ENCODE peak calls at places on chromosome 19, in five cellular contexts. One of them, this sample, is unnamed. For H3K4me1, the result is how much of the 10 kb centered on the place peaks cover.

GRCh38 chr19:4449022-4449825 is 8.4 kb downstream of the UBXN6 start:
- DNase-seq in upper lobe of left lung: no peak
- DNase-seq in H1: no peak
- DNase-seq in breast epithelium: no peak
- DNase-seq in transverse colon: no peak
- DNase-seq in this sample: no peak

GRCh38 chr19:362154-362553 is 17.6 kb upstream of the MIER2 start:
- DNase-seq in upper lobe of left lung: no peak
- DNase-seq in H1: no peak
- DNase-seq in breast epithelium: no peak
- DNase-seq in transverse colon: no peak
- DNase-seq in this sample: no peak

GRCh38 chr19:35098413-35099049 is 17.1 kb upstream of the FXYD3 start:
- DNase-seq in upper lobe of left lung: peak
- DNase-seq in H1: no peak
- DNase-seq in breast epithelium: no peak
- DNase-seq in transverse colon: no peak
- DNase-seq in this sample: no peak

GRCh38 chr19:6713773-6714692 is 6.4 kb downstream of the C3 start:
- DNase-seq in upper lobe of left lung: peak
- DNase-seq in H1: no peak
- DNase-seq in breast epithelium: no peak
- DNase-seq in transverse colon: no peak
- DNase-seq in this sample: no peak

GRCh38 chr19:11453468-11454341 is 18.3 kb downstream of the PRKCSH start:
- DNase-seq in upper lobe of left lung: no peak
- DNase-seq in H1: no peak
- DNase-seq in breast epithelium: no peak
- DNase-seq in transverse colon: no peak
- DNase-seq in this sample: no peak

GRCh38 chr19:7489609-7490044 is 792 bp upstream of the PEX11G start:
- DNase-seq in upper lobe of left lung: no peak
- DNase-seq in H1: no peak
- DNase-seq in breast epithelium: no peak
- DNase-seq in transverse colon: peak
- DNase-seq in this sample: no peak

GRCh38 chr19:6015841-6016545 is 38.1 kb upstream of the RANBP3 start:
- DNase-seq in upper lobe of left lung: no peak
- DNase-seq in H1: no peak
- DNase-seq in breast epithelium: no peak
- DNase-seq in transverse colon: no peak
- DNase-seq in this sample: no peak

GRCh38 chr19:57803594-57804325 is 11.0 kb downstream of the ZNF552 start:
- DNase-seq in upper lobe of left lung: no peak
- DNase-seq in H1: no peak
- DNase-seq in breast epithelium: no peak
- DNase-seq in transverse colon: peak
- DNase-seq in this sample: no peak

GRCh38 chr19:15025237-15025636 is 24.0 kb upstream of the CASP14 start:
- DNase-seq in upper lobe of left lung: no peak
- DNase-seq in H1: no peak
- DNase-seq in breast epithelium: no peak
- DNase-seq in transverse colon: no peak
- DNase-seq in this sample: no peak

GRCh38 chr19:16033721-16034120 is 42.6 kb upstream of the TPM4 start:
- DNase-seq in upper lobe of left lung: no peak
- DNase-seq in H1: no peak
- DNase-seq in breast epithelium: no peak
- DNase-seq in transverse colon: no peak
- DNase-seq in this sample: no peak

GRCh38 chr19:5955638-5955935 is 22.4 kb downstream of the RANBP3 start:
- DNase-seq in upper lobe of left lung: no peak
- DNase-seq in H1: no peak
- DNase-seq in breast epithelium: no peak
- DNase-seq in transverse colon: no peak
- DNase-seq in this sample: no peak

GRCh38 chr19:41624515-41624914 is 2.4 kb downstream of the CEACAM4 start:
- DNase-seq in upper lobe of left lung: no peak
- DNase-seq in H1: no peak
- DNase-seq in breast epithelium: no peak
- DNase-seq in transverse colon: no peak
- DNase-seq in this sample: no peak

GRCh38 chr19:33438987-33439781 is 65.7 kb downstream of the CEBPG start:
- DNase-seq in upper lobe of left lung: no peak
- DNase-seq in H1: no peak
- DNase-seq in breast epithelium: no peak
- DNase-seq in transverse colon: no peak
- DNase-seq in this sample: no peak

GRCh38 chr19:33345163-33345562 is 28.3 kb upstream of the CEBPG start:
- DNase-seq in upper lobe of left lung: no peak
- DNase-seq in H1: no peak
- DNase-seq in breast epithelium: no peak
- DNase-seq in transverse colon: no peak
- DNase-seq in this sample: no peak

GRCh38 chr19:14497347-14497921 is 1.5 kb upstream of the GIPC1 start:
- DNase-seq in upper lobe of left lung: peak
- DNase-seq in H1: no peak
- DNase-seq in breast epithelium: no peak
- DNase-seq in transverse colon: peak
- DNase-seq in this sample: no peak

GRCh38 chr19:2059422-2060201 is 8.6 kb upstream of the MKNK2 start:
- DNase-seq in upper lobe of left lung: peak
- DNase-seq in H1: no peak
- DNase-seq in breast epithelium: peak
- DNase-seq in transverse colon: peak
- DNase-seq in this sample: peak

GRCh38 chr19:50558449-50558848 is 9.8 kb downstream of the LRRC4B start:
- DNase-seq in upper lobe of left lung: no peak
- DNase-seq in H1: no peak
- DNase-seq in breast epithelium: no peak
- DNase-seq in transverse colon: no peak
- DNase-seq in this sample: no peak

GRCh38 chr19:42113641-42114348 is 18.5 kb downstream of the POU2F2 start:
- DNase-seq in upper lobe of left lung: no peak
- DNase-seq in H1: peak
- DNase-seq in breast epithelium: no peak
- DNase-seq in transverse colon: no peak
- DNase-seq in this sample: peak

GRCh38 chr19:8484331-8484894 is 18.0 kb downstream of the PRAM1 start:
- DNase-seq in upper lobe of left lung: peak
- DNase-seq in H1: no peak
- DNase-seq in breast epithelium: no peak
- DNase-seq in transverse colon: peak
- DNase-seq in this sample: no peak

GRCh38 chr19:6092329-6093286 is 17.7 kb downstream of the RFX2 start:
- DNase-seq in upper lobe of left lung: peak
- DNase-seq in H1: peak
- DNase-seq in breast epithelium: peak
- DNase-seq in transverse colon: peak
- DNase-seq in this sample: no peak

GRCh38 chr19:35409191-35409590 is 38.3 kb downstream of the GPR42 start:
- DNase-seq in upper lobe of left lung: no peak
- DNase-seq in H1: no peak
- DNase-seq in breast epithelium: no peak
- DNase-seq in transverse colon: no peak
- DNase-seq in this sample: no peak

GRCh38 chr19:32624410-32624809 is 43.4 kb downstream of the PDCD5 start:
- DNase-seq in upper lobe of left lung: no peak
- DNase-seq in H1: no peak
- DNase-seq in breast epithelium: no peak
- DNase-seq in transverse colon: no peak
- DNase-seq in this sample: no peak

GRCh38 chr19:20235156-20235555 is 68.1 kb downstream of the ZNF486 start:
- DNase-seq in upper lobe of left lung: no peak
- DNase-seq in H1: no peak
- DNase-seq in breast epithelium: no peak
- DNase-seq in transverse colon: no peak
- DNase-seq in this sample: no peak

GRCh38 chr19:752652-753517 is 2.0 kb downstream of the MISP start:
- DNase-seq in upper lobe of left lung: peak
- DNase-seq in H1: no peak
- DNase-seq in breast epithelium: peak
- DNase-seq in transverse colon: peak
- DNase-seq in this sample: no peak

GRCh38 chr19:5314012-5314906 is 26.4 kb downstream of the PTPRS start:
- DNase-seq in upper lobe of left lung: no peak
- DNase-seq in H1: no peak
- DNase-seq in breast epithelium: no peak
- DNase-seq in transverse colon: no peak
- DNase-seq in this sample: peak

GRCh38 chr19:29366757-29367156 is 153.8 kb upstream of the UQCRFS1 start:
- DNase-seq in upper lobe of left lung: no peak
- DNase-seq in H1: no peak
- DNase-seq in breast epithelium: no peak
- DNase-seq in transverse colon: no peak
- DNase-seq in this sample: no peak

GRCh38 chr19:34480971-34481821 is at the start of gene WTIP:
- DNase-seq in upper lobe of left lung: peak
- DNase-seq in H1: no peak
- DNase-seq in breast epithelium: peak
- DNase-seq in transverse colon: peak
- DNase-seq in this sample: no peak

GRCh38 chr19:48397636-48398328 is 4.3 kb downstream of the GRIN2D start:
- DNase-seq in upper lobe of left lung: no peak
- DNase-seq in H1: no peak
- DNase-seq in breast epithelium: no peak
- DNase-seq in transverse colon: no peak
- DNase-seq in this sample: no peak

GRCh38 chr19:51364200-51365106 is 1.7 kb downstream of the ETFB start:
- DNase-seq in upper lobe of left lung: no peak
- DNase-seq in H1: no peak
- DNase-seq in breast epithelium: no peak
- DNase-seq in transverse colon: no peak
- DNase-seq in this sample: no peak

GRCh38 chr19:19750131-19750841 is 17.4 kb upstream of the ZNF14 start:
- DNase-seq in upper lobe of left lung: peak
- DNase-seq in H1: no peak
- DNase-seq in breast epithelium: peak
- DNase-seq in transverse colon: no peak
- DNase-seq in this sample: no peak

GRCh38 chr19:2634960-2635359 is 67.5 kb downstream of the GNG7 start:
- DNase-seq in upper lobe of left lung: peak
- DNase-seq in H1: no peak
- DNase-seq in breast epithelium: no peak
- DNase-seq in transverse colon: no peak
- DNase-seq in this sample: no peak

DNA sequence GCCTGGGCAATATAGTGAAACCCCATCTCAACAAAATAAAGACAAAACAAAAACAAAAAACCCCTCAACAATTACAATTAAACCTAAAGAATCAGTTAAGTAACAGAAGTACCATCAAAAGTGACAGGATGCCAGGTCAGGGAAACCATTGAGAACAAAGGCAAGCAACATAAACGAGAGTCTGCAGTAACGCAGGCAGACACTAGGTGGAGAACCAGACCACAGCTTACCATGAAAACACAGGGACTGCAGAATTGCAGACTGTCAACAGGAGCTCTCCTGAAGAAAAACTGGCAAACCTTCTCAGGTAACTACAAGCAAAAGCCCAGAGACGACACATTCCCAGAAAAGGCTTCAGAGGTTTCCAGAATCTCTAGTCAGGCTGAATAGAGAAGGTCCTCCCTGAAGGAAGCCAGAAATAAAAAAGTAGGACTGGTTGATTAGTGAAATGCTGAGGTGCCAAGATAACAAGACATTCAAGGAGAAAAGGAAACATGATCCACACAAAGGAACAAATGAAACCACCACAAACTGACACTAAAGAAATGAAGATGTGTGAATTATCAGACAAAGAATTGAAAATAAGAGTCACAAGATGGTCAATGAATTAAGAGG is 2.2 kb upstream of the ZNF665 start:
- DNase-seq in upper lobe of left lung: no peak
- DNase-seq in H1: no peak
- DNase-seq in breast epithelium: peak
- DNase-seq in transverse colon: peak
- DNase-seq in this sample: peak
- H3K4me3 ChIP-seq in upper lobe of left lung: no peak
- H3K4me3 ChIP-seq in H1: no peak
- H3K4me3 ChIP-seq in breast epithelium: no peak
- H3K4me3 ChIP-seq in transverse colon: no peak
- H3K4me3 ChIP-seq in this sample: no peak

GRCh38 chr19:45526143-45526542 is 18.9 kb downstream of the VASP start:
- DNase-seq in upper lobe of left lung: no peak
- DNase-seq in H1: peak
- DNase-seq in breast epithelium: no peak
- DNase-seq in transverse colon: peak
- DNase-seq in this sample: no peak
- TF ChIP-seq POLR2AphosphoS5 in upper lobe of left lung: no peak
- TF ChIP-seq POLR2AphosphoS5 in H1: no peak
- TF ChIP-seq POLR2AphosphoS5 in breast epithelium: no peak
- TF ChIP-seq POLR2AphosphoS5 in transverse colon: no peak
- TF ChIP-seq POLR2AphosphoS5 in this sample: no peak

GRCh38 chr19:13056052-13056660 is 46.5 kb downstream of the LYL1 start:
- DNase-seq in upper lobe of left lung: peak
- DNase-seq in H1: no peak
- DNase-seq in breast epithelium: no peak
- DNase-seq in transverse colon: peak
- DNase-seq in this sample: no peak

GRCh38 chr19:13058951-13059660 is 43.6 kb downstream of the LYL1 start:
- DNase-seq in upper lobe of left lung: no peak
- DNase-seq in H1: no peak
- DNase-seq in breast epithelium: no peak
- DNase-seq in transverse colon: no peak
- DNase-seq in this sample: no peak

GRCh38 chr19:13055213-13056051 is 47.2 kb downstream of the LYL1 start:
- DNase-seq in upper lobe of left lung: peak
- DNase-seq in H1: no peak
- DNase-seq in breast epithelium: peak
- DNase-seq in transverse colon: peak
- DNase-seq in this sample: no peak

GRCh38 chr19:13057147-13057572 is 45.5 kb downstream of the LYL1 start:
- DNase-seq in upper lobe of left lung: peak
- DNase-seq in H1: no peak
- DNase-seq in breast epithelium: no peak
- DNase-seq in transverse colon: no peak
- DNase-seq in this sample: no peak

DNA sequence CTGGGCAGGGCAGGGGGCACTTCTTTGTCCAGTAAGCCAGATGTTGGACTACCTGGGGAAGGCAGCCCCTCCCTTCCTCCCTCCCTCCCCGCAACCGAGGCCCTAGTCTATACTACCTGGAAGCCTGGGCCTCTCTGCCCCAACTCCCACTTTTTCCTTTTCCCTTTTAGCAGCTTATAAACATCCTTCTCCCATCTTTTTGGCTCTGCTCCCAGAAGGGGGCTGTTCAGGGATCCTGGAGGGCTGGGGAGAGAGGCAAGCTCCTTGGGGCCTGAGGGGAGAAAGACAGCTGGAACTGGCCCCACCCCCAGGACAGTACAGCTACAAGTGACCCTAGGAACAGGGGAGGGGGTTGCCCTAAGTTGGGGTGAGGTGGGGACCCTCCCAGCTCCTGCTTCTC is 44.9 kb downstream of the LYL1 start:
- DNase-seq in upper lobe of left lung: no peak
- DNase-seq in H1: no peak
- DNase-seq in breast epithelium: no peak
- DNase-seq in transverse colon: no peak
- DNase-seq in this sample: no peak
- H3K4me1 ChIP-seq in upper lobe of left lung: half or more
- H3K4me1 ChIP-seq in H1: under half
- H3K4me1 ChIP-seq in breast epithelium: half or more
- H3K4me1 ChIP-seq in transverse colon: half or more
- H3K4me1 ChIP-seq in this sample: half or more

GRCh38 chr19:40586611-40587010 is 9.9 kb downstream of the SHKBP1 start:
- DNase-seq in upper lobe of left lung: no peak
- DNase-seq in H1: no peak
- DNase-seq in breast epithelium: no peak
- DNase-seq in transverse colon: no peak
- DNase-seq in this sample: no peak
- H3K4me3 ChIP-seq in upper lobe of left lung: no peak
- H3K4me3 ChIP-seq in H1: no peak
- H3K4me3 ChIP-seq in breast epithelium: no peak
- H3K4me3 ChIP-seq in transverse colon: no peak
- H3K4me3 ChIP-seq in this sample: no peak